ENCODE peak calls at places on chromosomes 12 and 14, in six cellular contexts. B is MM.1S, X is heart right ventricle, Q is GM12878, M is astrocyte, K is neuronal stem cell. O is an unnamed sample. For H3K27me3 and H3K4me1, the result is how much of the 10 kb centered on the place peaks cover.

GRCh38 chr12:68521848-68522502 is 88.7 kb upstream of the RAP1B start:
- DNase-seq in M (no peak), X (no peak), K (no peak), B (no peak), Q (no peak), O (no peak)

GRCh38 chr12:11553871-11554533 is 95.5 kb upstream of the ETV6 start:
- DNase-seq in X (peak), Q (peak), M (peak), K (peak), B (peak), O (peak)

GRCh38 chr12:6667559-6668210 is 4.8 kb upstream of the ING4 start:
- DNase-seq in B (no peak), K (no peak), M (no peak), Q (no peak), X (no peak), O (no peak)

GRCh38 chr12:88448337-88448944 is 131.8 kb downstream of the KITLG start:
- DNase-seq in K (no peak), M (no peak), B (no peak), Q (no peak), X (no peak), O (no peak)

GRCh38 chr12:120077260-120077659 is 39.3 kb downstream of the RAB35 start:
- DNase-seq in M (no peak), K (no peak), X (no peak), B (no peak), Q (no peak), O (no peak)

GRCh38 chr14:36941783-36942521 is 230.5 kb downstream of the SLC25A21 start:
- DNase-seq in M (peak), B (peak), K (peak), Q (no peak), X (peak), O (peak)

GRCh38 chr12:63150255-63151060 is 543 bp downstream of the AVPR1A start:
- DNase-seq in B (no peak), X (peak), K (peak), Q (no peak), M (no peak), O (no peak)

GRCh38 chr12:42450248-42450647 is 124.3 kb downstream of the PPHLN1 start:
- DNase-seq in M (peak), B (no peak), X (no peak), Q (no peak), K (no peak), O (no peak)

GRCh38 chr12:25615119-25615518 is 62.0 kb upstream of the LMNTD1 start:
- DNase-seq in X (no peak), B (no peak), K (no peak), M (peak), Q (no peak), O (no peak)

GRCh38 chr14:65997350-65997749 is 488.8 kb upstream of the CCDC196 start:
- DNase-seq in Q (no peak), X (no peak), K (no peak), M (no peak), B (no peak), O (no peak)

GRCh38 chr12:119412811-119413794 is 78.6 kb downstream of the CCDC60 start:
- DNase-seq in B (peak), X (peak), K (peak), M (peak), Q (no peak), O (peak)

GRCh38 chr14:73924337-73924736 is 25.6 kb downstream of the FAM161B start:
- DNase-seq in X (no peak), Q (no peak), K (no peak), M (no peak), B (no peak), O (no peak)

GRCh38 chr12:132285991-132286681 is 43.3 kb downstream of the GALNT9 start:
- DNase-seq in B (no peak), Q (no peak), M (peak), K (no peak), X (peak), O (peak)

GRCh38 chr14:24060443-24060842 is 8.6 kb downstream of the CARMIL3 start:
- DNase-seq in K (no peak), M (no peak), B (no peak), Q (no peak), X (no peak), O (no peak)

GRCh38 chr12:19026637-19027508 is 102.7 kb upstream of the PLEKHA5 start:
- DNase-seq in K (no peak), X (no peak), B (no peak), Q (no peak), M (no peak), O (no peak)

GRCh38 chr14:23160924-23161522 is 22.4 kb downstream of the SLC7A8 start:
- DNase-seq in B (no peak), K (no peak), Q (no peak), X (peak), M (peak), O (no peak)

GRCh38 chr12:29611906-29612305 is 114.4 kb upstream of the OVCH1 start:
- DNase-seq in M (peak), K (no peak), Q (no peak), X (peak), B (no peak), O (no peak)

GRCh38 chr12:78490841-78491240 is 373.7 kb upstream of the SYT1 start:
- DNase-seq in B (no peak), Q (no peak), X (no peak), M (peak), K (no peak), O (no peak)

GRCh38 chr12:108890208-108890607 is 10.3 kb downstream of the DAO start:
- DNase-seq in B (peak), M (no peak), Q (no peak), X (no peak), K (no peak), O (no peak)

GRCh38 chr12:3038166-3038565 is 39.0 kb upstream of the TSPAN9 start:
- DNase-seq in K (no peak), M (no peak), X (no peak), Q (no peak), B (no peak), O (no peak)

GRCh38 chr14:88385212-88386101 is at the start of gene SPATA7:
- DNase-seq in B (peak), Q (peak), M (peak), X (peak), K (peak), O (peak)

GRCh38 chr14:23601845-23602180 is 23.2 kb upstream of the JPH4 start:
- DNase-seq in K (no peak), Q (peak), B (no peak), M (no peak), X (no peak), O (no peak)

GRCh38 chr14:104863131-104863862 is 1.8 kb upstream of the CEP170B start:
- DNase-seq in X (no peak), K (no peak), Q (no peak), M (no peak), B (no peak), O (no peak)

GRCh38 chr12:104886418-104887401 is 71.4 kb downstream of the SLC41A2 start:
- DNase-seq in X (no peak), B (no peak), Q (no peak), K (no peak), M (peak), O (no peak)

GRCh38 chr14:52078093-52078492 is 9.2 kb upstream of the NID2 start:
- DNase-seq in Q (no peak), K (no peak), B (no peak), X (no peak), M (peak), O (no peak)

GRCh38 chr12:91316161-91316759 is 133.6 kb upstream of the DCN start:
- DNase-seq in Q (no peak), X (peak), M (no peak), K (no peak), B (no peak), O (no peak)

GRCh38 chr12:58425481-58426392 is 484.4 kb downstream of the ATP23 start:
- DNase-seq in M (peak), X (no peak), Q (peak), B (peak), K (peak), O (no peak)

GRCh38 chr14:70741482-70741881 is 67.8 kb downstream of the MAP3K9 start:
- DNase-seq in B (no peak), K (no peak), X (no peak), Q (no peak), M (no peak), O (no peak)

GRCh38 chr12:110548678-110549077 is 34.4 kb downstream of the PPTC7 start:
- DNase-seq in K (no peak), X (no peak), Q (no peak), M (no peak), B (no peak), O (no peak)

GRCh38 chr12:131692431-131692830 is 18.5 kb upstream of the SFSWAP start:
- DNase-seq in M (no peak), B (no peak), X (no peak), Q (no peak), K (no peak), O (no peak)

GRCh38 chr12:101759396-101760047 is 20.3 kb upstream of the SYCP3 start:
- DNase-seq in X (no peak), K (no peak), Q (no peak), B (peak), M (peak), O (no peak)

GRCh38 chr12:53816360-53817020 is 64.7 kb upstream of the CISTR start:
- DNase-seq in M (no peak), B (no peak), K (no peak), Q (no peak), X (no peak), O (no peak)
- H3K27me3 ChIP-seq in M (under half), B (under half), K (under half), Q (under half), X (half or more), O (under half)

GRCh38 chr12:124917135-124917840 is 2.8 kb upstream of the UBC start:
- DNase-seq in X (peak), B (peak), M (peak), Q (peak), K (peak), O (peak)
- H3K4me1 ChIP-seq in X (half or more), B (under half), M (half or more), Q (under half), K (under half), O (under half)

GRCh38 chr12:56922032-56922431 is 12.2 kb downstream of the SDR9C7 start:
- DNase-seq in Q (no peak), B (no peak), M (no peak), K (no peak), X (no peak), O (no peak)
- H3K27me3 ChIP-seq in Q (under half), B (under half), M (under half), K (under half), X (under half), O (under half)

DNA sequence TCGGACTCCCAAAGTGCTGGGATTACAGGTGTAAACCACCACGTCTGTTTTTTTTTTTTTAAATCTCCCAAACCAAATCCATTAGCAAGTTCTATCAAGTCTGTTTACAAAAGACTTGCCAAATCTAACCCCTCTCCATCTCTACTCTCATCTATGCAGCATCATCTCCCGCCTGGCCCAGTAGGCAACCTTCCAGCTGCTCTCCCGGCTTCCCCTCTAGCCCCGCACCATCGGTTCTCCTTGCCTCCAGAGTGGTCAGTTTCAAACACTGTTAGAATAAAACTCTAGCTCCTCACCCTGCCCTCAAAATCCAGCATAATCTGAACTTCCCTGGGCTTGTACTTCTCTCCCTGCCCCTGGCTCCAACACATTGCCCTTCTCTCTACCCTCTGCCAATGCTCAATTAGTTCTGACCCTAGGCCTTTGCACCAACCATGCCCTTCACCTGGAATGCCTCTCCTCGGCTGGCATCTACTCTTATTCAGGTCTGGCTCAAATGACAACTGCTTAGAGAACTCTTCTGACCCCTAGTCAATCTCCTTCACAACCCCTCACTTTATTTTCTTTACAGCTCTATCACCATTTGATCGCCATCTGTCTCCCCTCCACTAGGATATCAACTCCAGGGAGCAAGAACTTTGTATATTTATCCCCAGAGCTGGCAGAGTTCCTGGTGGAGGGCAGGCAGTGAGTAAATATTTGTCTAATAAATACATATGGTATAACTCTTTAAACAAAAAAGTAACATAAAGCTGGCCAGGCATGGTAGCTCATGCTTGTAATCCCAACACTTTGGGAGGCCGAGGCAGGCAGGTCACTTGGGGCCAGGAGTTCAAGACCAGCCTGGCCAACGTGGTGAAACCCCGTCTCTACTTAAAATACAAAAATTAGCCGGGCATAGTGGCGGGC is 4.9 kb downstream of the WSB2 start:
- DNase-seq in B (no peak), Q (no peak), K (no peak), X (no peak), M (no peak), O (no peak)
- H3K4me1 ChIP-seq in B (under half), Q (under half), K (under half), X (half or more), M (under half), O (under half)

DNA sequence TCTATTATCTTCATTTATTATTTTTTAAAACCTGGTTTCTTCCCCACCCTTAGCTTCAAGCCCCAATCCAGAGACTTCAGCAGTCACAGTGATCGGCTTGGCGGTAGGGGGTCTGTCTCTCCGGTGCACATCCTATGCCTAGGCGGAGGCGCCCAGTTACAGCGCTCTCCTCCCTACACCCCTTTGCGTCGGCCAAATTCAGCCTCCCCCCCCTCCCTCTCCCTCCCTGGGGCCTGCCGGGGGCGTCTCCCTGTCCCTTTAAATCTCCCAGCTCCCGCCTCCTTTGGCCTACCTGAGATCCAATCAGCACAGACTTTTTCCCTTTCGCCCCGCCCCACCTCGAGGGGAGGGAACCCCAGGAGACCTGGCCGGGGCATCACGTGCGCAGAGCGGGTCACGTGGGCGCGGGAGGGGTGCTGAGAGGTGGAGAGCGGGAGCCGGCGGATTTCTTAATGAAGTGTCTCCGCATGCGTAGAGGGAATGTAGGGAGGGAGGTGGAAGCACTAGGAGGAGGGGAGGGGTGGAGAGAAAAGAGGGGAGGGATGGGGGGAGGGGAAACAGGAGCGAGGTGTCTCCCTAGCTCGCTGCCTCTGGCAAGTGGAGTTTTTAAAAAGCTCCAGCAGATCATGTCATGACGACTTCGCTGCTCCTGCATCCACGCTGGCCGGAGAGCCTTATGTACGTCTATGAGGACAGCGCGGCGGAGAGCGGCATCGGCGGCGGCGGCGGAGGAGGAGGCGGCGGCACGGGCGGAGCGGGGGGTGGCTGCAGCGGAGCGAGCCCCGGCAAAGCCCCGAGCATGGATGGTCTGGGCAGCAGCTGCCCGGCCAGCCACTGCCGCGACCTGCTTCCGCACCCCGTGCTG is at the start of gene HOXC13:
- DNase-seq in M (no peak), B (peak), Q (no peak), K (peak), X (no peak), O (peak)
- H3K27me3 ChIP-seq in M (half or more), B (half or more), Q (under half), K (half or more), X (half or more), O (half or more)

DNA sequence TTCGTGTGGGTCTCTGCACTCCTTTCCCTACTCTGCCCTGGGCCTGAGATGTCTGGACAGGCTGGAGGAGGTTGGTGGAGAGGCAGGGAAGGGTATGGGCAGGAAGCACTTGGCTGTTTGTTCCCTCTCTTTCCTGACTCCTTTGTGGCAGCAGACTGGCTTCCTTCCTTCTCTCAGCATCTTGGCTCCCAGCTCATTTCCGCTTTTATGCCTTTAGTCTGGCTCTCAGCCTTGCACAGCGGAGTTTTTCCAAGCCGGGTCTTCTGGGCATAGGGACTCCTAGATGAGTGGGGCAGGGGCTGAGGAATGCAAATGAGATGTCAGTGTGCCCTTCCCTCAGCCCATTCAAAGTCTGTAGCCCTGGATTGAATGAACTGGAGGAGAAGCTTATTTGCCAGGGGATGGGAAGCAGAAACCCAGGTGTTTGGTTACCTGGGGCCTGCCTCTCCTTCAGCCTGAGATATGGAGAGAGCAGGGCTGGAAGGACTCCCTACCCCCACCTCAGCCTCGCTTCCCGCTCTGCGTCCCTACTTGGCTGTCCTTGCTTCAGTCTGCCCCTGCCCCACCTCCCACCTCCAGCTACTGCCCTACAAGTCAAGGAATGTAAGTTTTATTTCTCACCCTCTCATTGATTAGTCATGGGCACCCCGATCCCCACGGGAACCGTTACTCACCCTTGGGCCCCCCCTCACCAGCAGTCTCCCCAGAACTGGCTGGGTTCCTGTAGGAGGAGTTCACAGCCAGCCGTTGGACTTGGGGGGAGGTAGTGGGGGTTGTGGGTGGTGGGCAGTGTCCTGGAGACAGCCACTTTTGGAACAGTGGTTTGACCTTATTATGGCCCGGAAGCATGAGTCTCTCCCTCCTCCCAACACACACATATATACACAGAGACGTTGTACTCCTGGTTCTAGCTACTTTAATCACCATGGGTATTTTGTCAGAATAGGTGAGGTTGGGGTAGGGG is 9.3 kb upstream of the ITGA5 start:
- DNase-seq in X (peak), B (no peak), M (peak), Q (no peak), K (no peak), O (no peak)
- H3K4me1 ChIP-seq in X (half or more), B (under half), M (under half), Q (under half), K (under half), O (under half)